ENCODE peak calls at places on chromosome 4, in eight cellular contexts. One of them, this sample, is unnamed.

GRCh38 chr4:633406-633805 is 8.0 kb downstream of the PDE6B start:
- DNase-seq in aorta: peak; percentile 26
- DNase-seq in brain microvascular endothelial cell: no peak
- DNase-seq in stimulated activated CD4-positive, alpha-beta T cell treated with anti-CD3 and anti-CD28 coated beads, Interleukin-1b, Interleukin-23, amount 100 ng/mL, for 4 hours: no peak
- DNase-seq in cortex of kidney: no peak
- DNase-seq in Peyer's patch: no peak
- DNase-seq in CD14-positive monocyte: peak; percentile 27
- DNase-seq in MV-4-11: no peak
- DNase-seq in this sample: no peak

GRCh38 chr4:121192500-121192899 is 28.4 kb upstream of the TNIP3 start:
- DNase-seq in aorta: no peak
- DNase-seq in brain microvascular endothelial cell: peak; percentile 17
- DNase-seq in Peyer's patch: no peak
- DNase-seq in MV-4-11: peak; percentile 27
- DNase-seq in cortex of kidney: no peak
- DNase-seq in CD14-positive monocyte: no peak
- DNase-seq in stimulated activated CD4-positive, alpha-beta T cell treated with anti-CD3 and anti-CD28 coated beads, Interleukin-1b, Interleukin-23, amount 100 ng/mL, for 4 hours: no peak
- DNase-seq in this sample: no peak

GRCh38 chr4:32858971-32859370 is 2138.8 kb downstream of the PCDH7 start:
- DNase-seq in stimulated activated CD4-positive, alpha-beta T cell treated with anti-CD3 and anti-CD28 coated beads, Interleukin-1b, Interleukin-23, amount 100 ng/mL, for 4 hours: no peak
- DNase-seq in cortex of kidney: no peak
- DNase-seq in aorta: no peak
- DNase-seq in Peyer's patch: no peak
- DNase-seq in MV-4-11: peak; percentile 75
- DNase-seq in brain microvascular endothelial cell: peak; percentile 2
- DNase-seq in CD14-positive monocyte: no peak
- DNase-seq in this sample: no peak

GRCh38 chr4:88276952-88277710 is 7.2 kb downstream of the PPM1K start:
- DNase-seq in brain microvascular endothelial cell: no peak
- DNase-seq in Peyer's patch: no peak
- DNase-seq in cortex of kidney: no peak
- DNase-seq in aorta: no peak
- DNase-seq in stimulated activated CD4-positive, alpha-beta T cell treated with anti-CD3 and anti-CD28 coated beads, Interleukin-1b, Interleukin-23, amount 100 ng/mL, for 4 hours: no peak
- DNase-seq in CD14-positive monocyte: no peak
- DNase-seq in MV-4-11: peak; percentile 27
- DNase-seq in this sample: no peak

GRCh38 chr4:172362569-172362968 is 549.4 kb downstream of the GALNTL6 start:
- DNase-seq in stimulated activated CD4-positive, alpha-beta T cell treated with anti-CD3 and anti-CD28 coated beads, Interleukin-1b, Interleukin-23, amount 100 ng/mL, for 4 hours: no peak
- DNase-seq in MV-4-11: no peak
- DNase-seq in brain microvascular endothelial cell: no peak
- DNase-seq in Peyer's patch: no peak
- DNase-seq in cortex of kidney: no peak
- DNase-seq in aorta: no peak
- DNase-seq in CD14-positive monocyte: no peak
- DNase-seq in this sample: no peak

GRCh38 chr4:4762909-4763814 is 96.3 kb upstream of the MSX1 start:
- DNase-seq in Peyer's patch: no peak
- DNase-seq in MV-4-11: peak; percentile 69
- DNase-seq in cortex of kidney: no peak
- DNase-seq in CD14-positive monocyte: no peak
- DNase-seq in brain microvascular endothelial cell: peak; percentile 52
- DNase-seq in stimulated activated CD4-positive, alpha-beta T cell treated with anti-CD3 and anti-CD28 coated beads, Interleukin-1b, Interleukin-23, amount 100 ng/mL, for 4 hours: peak; percentile 7
- DNase-seq in aorta: no peak
- DNase-seq in this sample: no peak

GRCh38 chr4:41365726-41366125 is 109.0 kb downstream of the UCHL1 start:
- DNase-seq in MV-4-11: no peak
- DNase-seq in aorta: no peak
- DNase-seq in brain microvascular endothelial cell: no peak
- DNase-seq in Peyer's patch: no peak
- DNase-seq in stimulated activated CD4-positive, alpha-beta T cell treated with anti-CD3 and anti-CD28 coated beads, Interleukin-1b, Interleukin-23, amount 100 ng/mL, for 4 hours: no peak
- DNase-seq in cortex of kidney: no peak
- DNase-seq in CD14-positive monocyte: no peak
- DNase-seq in this sample: no peak

GRCh38 chr4:3661989-3662388 is 104.2 kb upstream of the ADRA2C start:
- DNase-seq in aorta: no peak
- DNase-seq in brain microvascular endothelial cell: no peak
- DNase-seq in cortex of kidney: no peak
- DNase-seq in MV-4-11: no peak
- DNase-seq in Peyer's patch: no peak
- DNase-seq in CD14-positive monocyte: no peak
- DNase-seq in stimulated activated CD4-positive, alpha-beta T cell treated with anti-CD3 and anti-CD28 coated beads, Interleukin-1b, Interleukin-23, amount 100 ng/mL, for 4 hours: no peak
- DNase-seq in this sample: no peak

GRCh38 chr4:24063771-24064170 is 173.9 kb upstream of the PPARGC1A start:
- DNase-seq in aorta: no peak
- DNase-seq in stimulated activated CD4-positive, alpha-beta T cell treated with anti-CD3 and anti-CD28 coated beads, Interleukin-1b, Interleukin-23, amount 100 ng/mL, for 4 hours: no peak
- DNase-seq in CD14-positive monocyte: no peak
- DNase-seq in MV-4-11: no peak
- DNase-seq in cortex of kidney: no peak
- DNase-seq in brain microvascular endothelial cell: no peak
- DNase-seq in Peyer's patch: no peak
- DNase-seq in this sample: peak; percentile 43

GRCh38 chr4:22463179-22463578 is 52.7 kb downstream of the ADGRA3 start:
- DNase-seq in Peyer's patch: no peak
- DNase-seq in stimulated activated CD4-positive, alpha-beta T cell treated with anti-CD3 and anti-CD28 coated beads, Interleukin-1b, Interleukin-23, amount 100 ng/mL, for 4 hours: peak; percentile 24
- DNase-seq in aorta: no peak
- DNase-seq in CD14-positive monocyte: no peak
- DNase-seq in brain microvascular endothelial cell: no peak
- DNase-seq in cortex of kidney: no peak
- DNase-seq in MV-4-11: no peak
- DNase-seq in this sample: no peak